ENCODE peak calls at places on chromosome 1, in five cellular contexts. Y, O, A, U and F are unnamed samples.

GRCh38 chr1:153626929-153627796 is at the start of gene S100A13:
- DNase-seq in Y (peak), O (peak), A (peak), U (peak), F (peak)

GRCh38 chr1:100627018-100627716 is 89.2 kb downstream of the GPR88 start:
- DNase-seq in Y (no peak), O (no peak), A (no peak), U (no peak), F (no peak)

GRCh38 chr1:209190591-209191241 is 392.8 kb upstream of the CAMK1G start:
- DNase-seq in Y (no peak), O (peak), A (no peak), U (no peak), F (no peak)

GRCh38 chr1:47996406-47997226 is 569 bp downstream of the TRABD2B start:
- DNase-seq in Y (no peak), O (peak), A (no peak), U (peak), F (no peak)

GRCh38 chr1:68916227-68916853 is 419.5 kb upstream of the DEPDC1 start:
- DNase-seq in Y (no peak), O (peak), A (no peak), U (no peak), F (peak)

GRCh38 chr1:212430416-212430815 is 2.3 kb upstream of the NENF start:
- DNase-seq in Y (no peak), O (no peak), A (no peak), U (no peak), F (no peak)

GRCh38 chr1:97368296-97368695 is 552.5 kb downstream of the DPYD start:
- DNase-seq in Y (no peak), O (no peak), A (no peak), U (no peak), F (no peak)

GRCh38 chr1:230749635-230750034 is 2.4 kb downstream of the CAPN9 start:
- DNase-seq in Y (no peak), O (no peak), A (no peak), U (no peak), F (no peak)

GRCh38 chr1:212562771-212563170 is 45.8 kb upstream of the ATF3 start:
- DNase-seq in Y (no peak), O (no peak), A (no peak), U (no peak), F (no peak)

GRCh38 chr1:211885746-211886522 is 55.4 kb upstream of the LPGAT1 start:
- DNase-seq in Y (no peak), O (no peak), A (no peak), U (no peak), F (no peak)

GRCh38 chr1:25019351-25020172 is 89.5 kb upstream of the RUNX3 start:
- DNase-seq in Y (no peak), O (no peak), A (peak), U (no peak), F (no peak)

GRCh38 chr1:208167229-208167869 is 76.8 kb downstream of the PLXNA2 start:
- DNase-seq in Y (no peak), O (no peak), A (no peak), U (no peak), F (no peak)

GRCh38 chr1:29672416-29672815 is 436.1 kb downstream of the PTPRU start:
- DNase-seq in Y (no peak), O (no peak), A (no peak), U (no peak), F (no peak)

GRCh38 chr1:44803312-44804095 is 3.3 kb downstream of the PLK3 start:
- DNase-seq in Y (peak), O (no peak), A (no peak), U (no peak), F (no peak)

GRCh38 chr1:57112148-57112547 is 146.3 kb upstream of the C8B start:
- DNase-seq in Y (no peak), O (no peak), A (no peak), U (no peak), F (no peak)

GRCh38 chr1:37947364-37947763 is 511 bp upstream of the INPP5B start:
- DNase-seq in Y (no peak), O (no peak), A (no peak), U (no peak), F (no peak)

GRCh38 chr1:51973587-51974474 is 16.7 kb downstream of the RAB3B start:
- DNase-seq in Y (no peak), O (no peak), A (no peak), U (no peak), F (no peak)

GRCh38 chr1:75672528-75673393 is 51.7 kb upstream of the ACADM start:
- DNase-seq in Y (no peak), O (no peak), A (no peak), U (no peak), F (no peak)

GRCh38 chr1:153733970-153734369 is 6.1 kb downstream of the INTS3 start:
- DNase-seq in Y (no peak), O (no peak), A (no peak), U (no peak), F (no peak)

GRCh38 chr1:103576065-103576464 is 4.7 kb downstream of the AMY2B start:
- DNase-seq in Y (no peak), O (no peak), A (no peak), U (no peak), F (no peak)

GRCh38 chr1:209187589-209187988 is 395.9 kb upstream of the CAMK1G start:
- DNase-seq in Y (no peak), O (no peak), A (no peak), U (no peak), F (no peak)

GRCh38 chr1:177301425-177302124 is 130.8 kb downstream of the BRINP2 start:
- DNase-seq in Y (no peak), O (no peak), A (no peak), U (no peak), F (no peak)

GRCh38 chr1:226606311-226607267 is 58.0 kb downstream of the STUM start:
- DNase-seq in Y (no peak), O (no peak), A (no peak), U (no peak), F (no peak)

GRCh38 chr1:150563340-150564038 is 14.3 kb downstream of the ADAMTSL4 start:
- DNase-seq in Y (no peak), O (peak), A (no peak), U (peak), F (no peak)

GRCh38 chr1:71630073-71630472 is 549.2 kb upstream of the ZRANB2 start:
- DNase-seq in Y (no peak), O (no peak), A (no peak), U (no peak), F (no peak)

GRCh38 chr1:9700340-9700739 is 48.8 kb downstream of the PIK3CD start:
- DNase-seq in Y (no peak), O (no peak), A (no peak), U (no peak), F (no peak)

GRCh38 chr1:8941906-8942305 is 3.8 kb upstream of the CA6 start:
- DNase-seq in Y (no peak), O (no peak), A (no peak), U (no peak), F (no peak)

GRCh38 chr1:18556364-18556763 is 74.3 kb upstream of the PAX7 start:
- DNase-seq in Y (no peak), O (no peak), A (no peak), U (no peak), F (no peak)

GRCh38 chr1:57549280-57549679 is 125.4 kb upstream of the DAB1 start:
- DNase-seq in Y (no peak), O (no peak), A (no peak), U (no peak), F (no peak)

GRCh38 chr1:9784508-9785133 is 39.1 kb downstream of the CLSTN1 start:
- DNase-seq in Y (no peak), O (peak), A (peak), U (peak), F (no peak)

GRCh38 chr1:32500387-32501209 is 35.7 kb downstream of the ZBTB8B start:
- DNase-seq in Y (peak), O (peak), A (no peak), U (peak), F (peak)

GRCh38 chr1:238652346-238652968 is 733.9 kb upstream of the CHRM3 start:
- DNase-seq in Y (no peak), O (no peak), A (no peak), U (no peak), F (no peak)

GRCh38 chr1:110490791-110491451 is 28.1 kb downstream of the KCNA10 start:
- DNase-seq in Y (no peak), O (no peak), A (no peak), U (no peak), F (no peak)

GRCh38 chr1:47575855-47576757 is 138.3 kb downstream of the FOXD2 start:
- DNase-seq in Y (no peak), O (no peak), A (no peak), U (no peak), F (no peak)

DNA sequence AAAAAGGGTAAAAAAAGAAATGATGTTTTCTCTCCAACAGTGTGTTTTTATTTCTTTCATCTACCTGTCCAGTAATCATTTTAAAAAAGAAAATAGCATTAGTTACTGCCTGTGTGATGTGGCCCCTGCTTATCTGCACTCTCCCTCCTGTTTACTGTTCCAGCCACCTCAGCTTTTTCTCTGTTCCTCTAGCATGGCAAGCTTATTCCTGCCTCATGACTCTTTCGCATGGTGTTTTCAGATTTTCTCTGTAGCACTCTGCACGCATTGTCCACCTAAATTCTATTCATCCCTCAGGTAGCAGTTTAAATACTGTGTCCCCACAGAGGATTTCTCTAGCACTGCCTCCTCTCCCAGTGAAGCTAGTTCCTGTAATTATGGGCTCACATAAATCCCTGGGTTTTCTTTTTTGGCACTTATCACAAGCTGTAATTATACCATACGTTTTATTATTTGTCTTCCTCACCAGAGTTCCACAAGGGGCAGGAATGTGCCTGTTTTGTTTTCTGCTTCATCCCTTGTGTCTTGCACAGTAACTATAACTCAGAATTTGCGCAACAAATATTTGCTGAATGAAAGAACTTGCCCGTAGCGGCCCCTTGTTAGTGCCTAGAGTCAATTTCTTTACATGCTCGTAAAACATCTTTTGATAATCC is 51.4 kb upstream of the LRIG2 start:
- DNase-seq in Y (no peak), O (no peak), A (no peak), U (no peak), F (peak)
- TF ChIP-seq CTCF in Y (no peak), O (no peak), A (no peak), U (no peak), F (no peak)

DNA sequence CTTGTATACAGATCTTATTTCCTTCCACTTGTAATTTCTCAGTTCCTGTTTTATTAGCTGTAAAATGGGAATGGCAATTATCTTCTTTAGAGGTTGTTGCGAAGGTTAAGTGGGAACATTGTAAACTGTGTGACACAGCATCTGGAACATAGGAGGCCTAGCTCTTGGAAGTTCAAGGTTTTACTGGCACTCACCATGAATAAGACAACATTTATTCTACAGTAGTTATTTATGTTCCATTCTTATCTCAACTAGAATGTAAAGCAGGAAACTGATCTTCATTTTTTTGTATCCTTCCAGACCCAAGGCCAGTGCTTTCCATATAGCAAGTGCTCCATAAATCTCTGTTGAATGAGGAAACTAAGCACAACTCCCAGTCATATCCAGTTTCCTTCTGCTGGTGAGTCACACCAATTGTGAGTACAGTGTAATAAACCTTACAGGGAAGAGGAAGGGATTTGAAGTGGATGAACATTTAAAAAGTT is 1.4 kb downstream of the BCL10 start:
- DNase-seq in Y (no peak), O (no peak), A (no peak), U (no peak), F (no peak)
- TF ChIP-seq POLR2A in Y (no peak), O (no peak), A (peak), U (no peak), F (no peak)

DNA sequence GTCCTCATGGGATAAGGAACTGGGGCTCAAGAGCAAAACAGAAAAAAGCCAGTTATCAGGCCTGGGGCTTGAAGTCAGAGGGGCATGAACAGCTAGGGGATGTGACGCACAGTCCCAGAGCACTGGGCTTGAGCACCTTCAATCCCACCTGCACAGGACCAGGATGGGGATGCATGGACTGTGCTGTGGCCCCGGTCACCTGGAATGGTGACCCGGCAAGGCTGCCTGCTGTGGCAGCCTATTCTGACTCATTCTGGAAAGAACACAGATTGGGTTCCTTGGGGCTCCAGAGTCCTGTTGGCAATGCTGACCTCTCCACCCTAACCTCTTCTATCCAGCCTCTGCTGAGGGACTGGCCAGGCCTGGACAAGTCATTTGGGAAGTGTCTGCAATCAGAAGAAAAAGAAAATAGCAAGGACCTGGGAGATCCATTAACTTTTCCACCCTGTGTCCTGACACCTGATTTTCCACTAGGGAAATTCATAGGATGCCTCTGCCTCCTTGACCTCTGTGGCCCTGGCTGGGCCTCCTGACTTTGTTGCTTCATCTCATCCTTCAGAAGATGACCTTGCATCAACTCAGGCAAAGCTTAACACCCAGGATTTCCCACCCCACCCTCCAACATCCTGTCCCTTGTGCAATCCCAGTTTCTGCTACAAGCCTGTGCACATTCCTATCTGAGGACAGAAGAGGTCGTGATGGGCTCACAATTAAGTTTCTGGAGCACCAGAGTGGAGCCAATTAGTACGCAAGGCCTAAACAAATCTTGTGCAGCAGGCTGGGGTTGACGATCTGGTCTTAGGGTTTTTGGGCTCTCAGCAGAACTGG is 17.9 kb upstream of the FMOD start:
- DNase-seq in Y (no peak), O (peak), A (no peak), U (peak), F (peak)
- TF ChIP-seq CTCF in Y (peak), O (no peak), A (peak), U (peak), F (peak)

DNA sequence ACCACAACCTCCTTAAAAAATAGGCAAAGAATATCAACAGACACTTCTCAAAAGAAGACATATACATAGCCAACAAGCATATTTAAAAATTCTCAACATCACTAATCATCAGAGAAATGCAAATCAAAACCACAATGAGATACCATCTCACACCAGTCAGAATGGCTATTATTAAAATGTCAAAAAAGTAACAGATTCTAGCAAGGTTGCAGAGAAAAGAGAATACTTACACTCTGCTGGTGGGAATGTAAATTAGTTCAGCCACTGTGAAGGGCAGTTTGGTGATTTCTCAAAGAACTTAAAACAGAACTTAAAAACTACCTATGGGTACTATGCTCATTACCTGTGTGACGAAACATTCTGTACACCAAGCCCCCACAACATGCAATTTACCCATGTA is 20.7 kb downstream of the CD1B start:
- DNase-seq in Y (no peak), O (no peak), A (no peak), U (no peak), F (no peak)
- TF ChIP-seq POLR2A in Y (no peak), O (no peak), A (no peak), U (no peak), F (no peak)

DNA sequence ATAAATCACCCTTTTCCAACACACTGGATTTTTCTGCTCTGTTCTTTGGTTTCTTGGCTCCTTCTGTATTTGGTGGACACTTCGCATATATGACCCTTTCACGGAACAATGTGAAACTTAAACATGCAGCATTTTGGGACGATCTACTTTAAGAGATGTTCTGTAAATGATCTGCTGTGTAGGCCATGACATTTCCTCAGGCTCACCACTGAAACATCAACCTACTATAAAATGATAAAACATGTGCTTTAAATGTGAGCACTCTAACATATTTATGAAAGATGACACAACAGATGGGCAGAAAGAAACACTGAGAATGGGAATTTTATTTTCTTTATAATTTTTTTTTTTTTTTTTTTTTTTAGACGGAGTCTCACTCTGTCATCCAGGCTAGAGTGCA is 316.3 kb upstream of the GREM2 start:
- DNase-seq in Y (no peak), O (no peak), A (no peak), U (no peak), F (no peak)
- TF ChIP-seq CTCF in Y (no peak), O (no peak), A (no peak), U (no peak), F (no peak)